ENCODE peak calls at places on chromosomes 6 and 20, in five cellular contexts. H, G, T, S and P are unnamed samples.
A peak's percentile ranks its signal among the peaks of the same experiment; 100 is the strongest.

GRCh38 chr6:31086788-31087440 is 25.5 kb downstream of the C6orf15 start:
- DNase-seq in H (no peak), G (no peak), T (no peak), S (peak; percentile 66), P (no peak)

GRCh38 chr6:163383912-163384311 is 30.6 kb upstream of the QKI start:
- DNase-seq in H (no peak), G (no peak), T (no peak), S (peak; percentile 36), P (no peak)

GRCh38 chr20:21141825-21142224 is 15.9 kb downstream of the KIZ start:
- DNase-seq in H (no peak), G (no peak), T (no peak), S (no peak), P (no peak)

GRCh38 chr6:89321571-89321970 is 6.5 kb upstream of the GABRR2 start:
- DNase-seq in H (no peak), G (no peak), T (no peak), S (no peak), P (no peak)

GRCh38 chr20:18548465-18548864 is 18.8 kb upstream of the SMIM26 start:
- DNase-seq in H (no peak), G (no peak), T (no peak), S (no peak), P (no peak)

GRCh38 chr20:36485286-36485685 is 56.0 kb upstream of the MYL9 start:
- DNase-seq in H (no peak), G (no peak), T (no peak), S (no peak), P (no peak)

GRCh38 chr6:111121789-111122350 is 34.6 kb downstream of the SLC16A10 start:
- DNase-seq in H (no peak), G (no peak), T (no peak), S (no peak), P (no peak)

GRCh38 chr20:63096681-63097335 is 90.0 kb upstream of the BHLHE23 start:
- DNase-seq in H (no peak), G (no peak), T (no peak), S (no peak), P (no peak)

GRCh38 chr6:138805431-138805830 is 9.5 kb downstream of the ECT2L start:
- DNase-seq in H (no peak), G (no peak), T (no peak), S (peak; percentile 52), P (no peak)

GRCh38 chr20:45053441-45054351 is 47.2 kb downstream of the KCNS1 start:
- DNase-seq in H (no peak), G (no peak), T (no peak), S (peak; percentile 29), P (no peak)

GRCh38 chr6:106885659-106886058 is 88.9 kb downstream of the CD24 start:
- DNase-seq in H (no peak), G (no peak), T (no peak), S (no peak), P (no peak)

GRCh38 chr6:68572975-68573374 is 62.1 kb upstream of the ADGRB3 start:
- DNase-seq in H (no peak), G (no peak), T (no peak), S (no peak), P (no peak)

GRCh38 chr6:27672113-27672799 is 199.4 kb upstream of the ZNF184 start:
- DNase-seq in H (peak; percentile 61), G (no peak), T (peak; percentile 31), S (peak; percentile 73), P (no peak)

GRCh38 chr6:141418076-141418475 is 714.6 kb upstream of the GJE1 start:
- DNase-seq in H (no peak), G (no peak), T (no peak), S (no peak), P (no peak)

GRCh38 chr6:129646617-129647016 is 63.4 kb downstream of the ARHGAP18 start:
- DNase-seq in H (no peak), G (no peak), T (no peak), S (no peak), P (no peak)

DNA sequence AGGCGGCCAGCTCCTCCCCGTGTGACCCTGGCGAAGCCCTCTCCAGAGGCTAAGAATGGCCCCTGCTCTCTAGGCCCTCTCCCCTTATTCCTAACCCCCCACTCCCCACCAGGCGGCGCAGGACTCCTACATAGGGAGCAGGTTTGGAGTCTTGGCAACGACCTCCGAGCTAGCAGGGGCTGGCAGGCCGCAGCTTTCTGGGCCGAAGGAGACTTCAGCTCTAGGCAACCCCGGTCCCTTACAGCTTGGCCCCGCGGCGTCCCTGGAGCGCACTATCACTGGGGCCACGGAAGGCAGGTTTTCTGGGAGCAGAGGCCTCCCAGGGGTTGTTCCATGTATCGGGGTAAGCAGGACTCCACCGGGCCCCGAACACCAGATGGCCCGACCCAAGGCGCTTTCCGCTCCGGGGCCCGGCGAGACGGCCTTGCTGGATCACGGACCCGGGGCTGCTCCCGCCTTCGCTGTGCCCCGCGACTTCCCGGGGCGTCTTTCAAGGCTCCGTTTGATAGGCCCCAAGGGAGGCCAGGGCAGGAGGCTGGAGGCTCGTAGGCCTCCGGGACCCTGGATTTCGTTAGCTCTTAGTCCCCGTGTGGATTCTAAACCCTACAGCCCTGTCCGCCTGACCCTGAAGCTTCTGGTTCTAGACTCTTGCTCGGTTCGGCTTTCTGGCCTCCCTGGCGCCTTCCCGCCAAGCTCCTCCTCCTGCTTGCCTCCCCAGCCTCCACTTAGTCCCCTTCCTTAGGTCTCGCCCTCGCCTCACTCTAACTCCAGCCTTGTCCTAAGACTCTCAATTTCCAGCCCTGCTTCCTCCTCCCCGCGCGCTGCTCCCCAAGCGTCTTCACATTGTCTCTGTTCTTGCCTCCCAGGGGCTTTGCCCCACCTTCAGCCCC is 1.9 kb downstream of the SLC32A1 start:
- DNase-seq in H (peak; percentile 92), G (no peak), T (no peak), S (no peak), P (no peak)
- TF ChIP-seq CTCF in H (peak; percentile 51), G (no peak), T (peak; percentile 33), S (peak; percentile 40), P (peak; percentile 29)

GRCh38 chr6:157982580-157983438 is 1.1 kb downstream of the SYNJ2 start:
- DNase-seq in H (no peak), G (no peak), T (no peak), S (peak; percentile 53), P (no peak)
- TF ChIP-seq CTCF in H (no peak), G (peak; percentile 30), T (peak; percentile 60), S (peak; percentile 42), P (peak; percentile 35)

DNA sequence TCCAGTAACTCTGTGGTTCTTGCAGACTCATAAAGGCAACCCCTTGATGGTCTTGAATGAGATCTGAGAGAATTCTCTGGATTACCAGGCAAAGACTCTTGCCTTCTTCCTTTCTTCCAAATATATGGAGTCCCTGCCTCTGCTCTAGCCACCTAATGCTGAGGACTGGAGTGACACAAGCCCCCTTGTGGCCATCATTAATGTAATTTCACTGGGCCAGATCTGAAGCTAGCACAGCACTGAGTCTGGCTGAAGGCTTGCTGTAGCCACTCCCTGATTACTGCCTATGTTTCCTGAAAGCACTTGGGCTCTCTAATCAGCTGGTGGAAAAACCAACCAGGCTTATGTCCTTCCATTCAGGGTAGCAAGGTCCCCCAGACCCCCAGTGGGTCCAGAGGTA is 559.3 kb upstream of the IRAK1BP1 start:
- DNase-seq in H (peak; percentile 8), G (no peak), T (no peak), S (no peak), P (no peak)
- TF ChIP-seq CTCF in H (peak; percentile 11), G (no peak), T (peak; percentile 6), S (no peak), P (no peak)

DNA sequence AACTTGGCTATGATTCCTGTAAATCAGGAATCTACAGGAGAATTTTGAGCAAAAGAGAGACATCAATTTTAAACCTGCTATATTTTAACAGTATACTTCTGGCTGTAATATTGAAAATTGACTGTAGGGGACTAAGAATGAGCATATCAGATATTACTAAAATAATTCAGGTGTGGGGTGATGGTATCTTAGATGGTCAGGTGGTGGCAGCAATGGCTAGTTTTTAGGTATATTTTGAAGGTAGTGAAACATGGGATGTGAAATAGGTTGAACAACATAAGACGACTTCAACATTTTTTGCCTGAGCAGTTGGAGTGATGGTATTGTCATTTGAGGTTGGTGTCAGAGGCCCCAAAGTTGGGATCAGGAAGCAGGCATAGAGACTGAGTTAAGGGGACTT is 32.1 kb downstream of the FAM83B start:
- DNase-seq in H (no peak), G (no peak), T (no peak), S (no peak), P (no peak)
- TF ChIP-seq CTCF in H (no peak), G (no peak), T (no peak), S (no peak), P (no peak)